ENCODE peak calls at places on chromosome 3, in seven cellular contexts. O, S, P, B, H, G and F are unnamed samples.

GRCh38 chr3:152298393-152299242 is 29.9 kb downstream of the MBNL1 start:
- DNase-seq in H (peak), P (no peak), B (peak), S (peak), O (peak), G (peak), F (peak)

GRCh38 chr3:113536627-113537101 is 4.3 kb downstream of the SIDT1 start:
- DNase-seq in H (peak), S (peak), P (no peak), G (no peak), O (peak), B (no peak), F (no peak)

GRCh38 chr3:105938101-105938500 is 69.3 kb upstream of the CBLB start:
- DNase-seq in O (peak), H (no peak), S (no peak), G (peak), P (no peak), B (no peak), F (peak)

GRCh38 chr3:134315286-134316106 is 58.8 kb downstream of the AMOTL2 start:
- DNase-seq in G (peak), B (peak), O (peak), S (no peak), H (peak), P (no peak), F (peak)

GRCh38 chr3:117586161-117586560 is 876.6 kb downstream of the TUSC7 start:
- DNase-seq in H (no peak), G (no peak), P (no peak), O (no peak), B (no peak), S (no peak), F (no peak)

GRCh38 chr3:171491412-171491811 is 31.2 kb upstream of the TNIK start:
- DNase-seq in B (no peak), S (no peak), H (no peak), G (no peak), P (no peak), O (no peak), F (no peak)

GRCh38 chr3:29293371-29293770 is 12.5 kb downstream of the RBMS3 start:
- DNase-seq in B (no peak), O (no peak), H (no peak), S (no peak), P (no peak), G (no peak), F (peak)

GRCh38 chr3:40616420-40616819 is 91.7 kb downstream of the ZNF621 start:
- DNase-seq in B (no peak), S (no peak), O (no peak), P (no peak), G (peak), H (no peak), F (no peak)

GRCh38 chr3:141553055-141553454 is 66.2 kb downstream of the RASA2 start:
- DNase-seq in G (no peak), P (no peak), H (no peak), S (no peak), O (peak), B (no peak), F (no peak)

GRCh38 chr3:85576091-85576690 is 617.4 kb downstream of the CADM2 start:
- DNase-seq in H (peak), O (peak), S (peak), B (peak), P (peak), G (peak), F (peak)

GRCh38 chr3:184562146-184562861 is 719 bp downstream of the EPHB3 start:
- DNase-seq in O (peak), P (no peak), H (no peak), S (no peak), B (no peak), G (peak), F (no peak)

GRCh38 chr3:78666458-78666800 is 1101.4 kb downstream of the ROBO1 start:
- DNase-seq in H (no peak), O (peak), B (no peak), P (no peak), S (peak), G (no peak), F (peak)

GRCh38 chr3:99330924-99331532 is 307.4 kb upstream of the COL8A1 start:
- DNase-seq in G (no peak), H (no peak), S (no peak), B (no peak), P (no peak), O (no peak), F (no peak)

GRCh38 chr3:72346526-72346926 is 501.7 kb downstream of the SHQ1 start:
- DNase-seq in G (peak), S (no peak), B (peak), P (no peak), O (peak), H (no peak), F (peak)

GRCh38 chr3:124796477-124796876 is 66.2 kb downstream of the UMPS start:
- DNase-seq in B (no peak), P (no peak), S (no peak), G (no peak), O (no peak), H (no peak), F (no peak)

GRCh38 chr3:100029689-100030088 is 84.6 kb downstream of the FILIP1L start:
- DNase-seq in O (no peak), G (no peak), P (no peak), B (no peak), S (no peak), H (no peak), F (no peak)

GRCh38 chr3:179732661-179733348 is 80.0 kb downstream of the USP13 start:
- DNase-seq in S (no peak), B (peak), G (no peak), O (no peak), H (no peak), P (no peak), F (no peak)

GRCh38 chr3:101312545-101312944 is 7.8 kb downstream of the IMPG2 start:
- DNase-seq in H (no peak), O (no peak), P (no peak), S (no peak), B (no peak), G (no peak), F (no peak)

GRCh38 chr3:181629701-181630100 is 82.0 kb upstream of the SOX2 start:
- DNase-seq in P (no peak), G (no peak), O (no peak), H (no peak), S (no peak), B (no peak), F (no peak)

GRCh38 chr3:186788482-186789370 is 5.3 kb downstream of the EIF4A2 start:
- DNase-seq in O (peak), P (no peak), S (no peak), B (no peak), G (no peak), H (no peak), F (no peak)

GRCh38 chr3:186038360-186038759 is 70.5 kb downstream of the ETV5 start:
- DNase-seq in B (no peak), O (no peak), H (no peak), G (no peak), S (no peak), P (no peak), F (no peak)

GRCh38 chr3:171972965-171973364 is 66.4 kb upstream of the FNDC3B start:
- DNase-seq in O (peak), P (no peak), S (no peak), B (peak), H (no peak), G (no peak), F (peak)

GRCh38 chr3:98897701-98898100 is 3.8 kb downstream of the DCBLD2 start:
- DNase-seq in G (no peak), O (peak), P (no peak), H (no peak), S (no peak), B (no peak), F (no peak)

GRCh38 chr3:156431334-156432121 is 123.4 kb downstream of the SSR3 start:
- DNase-seq in O (no peak), P (no peak), S (no peak), H (no peak), G (no peak), B (no peak), F (no peak)

GRCh38 chr3:66456711-66457173 is 44.1 kb downstream of the LRIG1 start:
- DNase-seq in S (no peak), H (no peak), G (no peak), P (no peak), B (peak), O (no peak), F (peak)

GRCh38 chr3:155791190-155791589 is 14.9 kb downstream of the C3orf33 start:
- DNase-seq in O (peak), S (peak), B (no peak), G (peak), P (no peak), H (no peak), F (peak)

GRCh38 chr3:114758828-114759709 is 388.0 kb downstream of the ZBTB20 start:
- DNase-seq in P (no peak), B (no peak), S (peak), G (no peak), O (peak), H (no peak), F (peak)

GRCh38 chr3:192850501-192850981 is 67.1 kb downstream of the MB21D2 start:
- DNase-seq in O (peak), G (no peak), S (peak), P (no peak), B (no peak), H (peak), F (peak)

GRCh38 chr3:170751083-170751893 is 118.7 kb downstream of the RPL22L1 start:
- DNase-seq in P (peak), S (peak), B (peak), O (peak), G (peak), H (peak), F (peak)

GRCh38 chr3:169945313-169945712 is 21.3 kb upstream of the SEC62 start:
- DNase-seq in H (peak), G (no peak), O (peak), B (no peak), S (no peak), P (no peak), F (no peak)

GRCh38 chr3:188295876-188296275 is 141.9 kb downstream of the LPP start:
- DNase-seq in S (no peak), H (no peak), O (no peak), G (no peak), B (no peak), P (no peak), F (no peak)

GRCh38 chr3:114508208-114508607 is 214.4 kb downstream of the TIGIT start:
- DNase-seq in B (no peak), P (no peak), G (no peak), O (no peak), H (no peak), S (no peak), F (no peak)

DNA sequence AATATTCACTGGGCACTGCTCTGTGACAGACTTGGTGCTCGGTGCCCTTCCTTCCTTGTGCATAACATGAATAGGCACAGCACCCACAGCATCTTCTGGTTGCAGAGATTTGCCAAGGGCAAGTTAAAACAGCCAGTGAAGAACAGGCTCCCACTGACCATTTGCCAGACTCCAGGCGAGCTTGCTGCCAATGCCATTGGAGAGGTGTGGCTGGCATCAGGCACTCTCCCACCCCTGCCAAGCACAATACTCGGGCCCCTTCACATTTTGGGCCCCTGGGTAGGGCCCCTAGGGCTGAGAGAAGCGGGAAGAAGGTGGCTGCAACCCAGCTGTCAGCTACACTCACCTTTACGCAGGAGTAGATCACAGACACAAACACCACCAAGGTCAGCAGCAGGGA is 112.1 kb downstream of the SEC22A start:
- DNase-seq in B (no peak), P (no peak), H (no peak), G (no peak), S (no peak), O (no peak), F (no peak)
- H3K4me3 ChIP-seq in B (no peak), P (no peak), H (no peak), G (no peak), S (no peak), O (no peak), F (no peak)

DNA sequence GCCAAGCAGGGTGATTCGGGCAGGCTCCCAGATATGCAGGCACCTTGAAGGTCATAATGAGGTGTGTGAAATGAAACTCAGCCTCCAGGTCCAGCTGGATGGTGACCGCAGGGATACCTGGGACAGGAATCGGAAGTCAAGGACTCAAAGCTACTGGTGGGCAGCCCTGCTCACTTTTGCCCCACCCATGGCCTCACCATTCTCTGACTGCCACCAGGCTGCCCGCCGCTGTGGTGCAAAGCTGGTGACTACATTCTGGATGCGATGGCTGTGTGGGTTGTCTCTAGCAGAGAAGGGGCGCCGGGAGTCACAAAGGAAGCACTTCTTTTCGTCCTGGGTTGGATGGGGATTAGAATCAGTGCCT is 795 bp downstream of the LAMB2 start:
- DNase-seq in S (no peak), G (no peak), O (peak), H (no peak), B (no peak), P (no peak), F (no peak)
- H3K4me3 ChIP-seq in S (peak), G (peak), O (peak), H (peak), B (peak), P (peak), F (peak)

DNA sequence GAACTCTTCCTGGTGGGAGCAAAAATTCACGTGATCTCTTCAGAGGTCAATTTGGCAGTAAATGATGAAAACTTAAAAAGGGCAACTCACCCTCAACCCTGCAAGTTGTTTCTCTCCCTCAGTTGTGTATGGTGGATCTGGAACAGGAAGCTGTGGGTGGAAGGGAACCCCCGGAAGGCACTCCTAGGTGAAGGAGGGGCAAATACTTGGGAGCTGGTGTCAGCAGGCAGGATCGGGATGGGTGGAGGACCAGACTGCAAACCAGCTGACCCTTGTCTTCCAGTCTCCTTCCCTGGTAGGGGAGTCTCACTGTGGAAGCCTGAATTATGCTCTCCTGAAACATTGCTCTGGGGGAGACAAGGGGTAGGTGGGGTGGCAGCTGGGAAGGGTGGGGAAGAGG is 33.5 kb downstream of the PRR23E start:
- DNase-seq in P (peak), O (peak), S (no peak), B (no peak), G (peak), H (no peak), F (peak)
- H3K4me3 ChIP-seq in P (peak), O (peak), S (no peak), B (no peak), G (no peak), H (no peak), F (peak)

DNA sequence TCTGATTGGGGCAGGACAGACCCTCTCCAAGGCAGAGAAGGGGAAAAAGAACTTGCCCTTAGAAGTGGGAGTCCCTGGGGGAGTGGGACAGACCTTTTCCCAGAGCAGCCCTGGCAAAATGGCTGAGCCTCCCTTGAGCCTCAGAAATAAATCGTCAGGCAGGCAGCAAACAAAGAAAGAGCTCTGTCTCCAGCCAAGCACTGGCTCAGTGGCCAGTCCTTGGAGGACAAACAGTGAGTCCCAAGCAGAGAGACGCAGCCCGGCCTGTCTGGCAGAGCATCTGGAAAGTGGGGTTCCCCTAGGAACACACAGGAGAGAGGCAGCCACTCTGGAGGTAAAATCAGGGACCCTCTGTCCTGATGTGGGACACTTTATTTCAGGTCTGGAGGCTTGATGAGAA is 1.8 kb downstream of the SLC6A1 start:
- DNase-seq in S (no peak), O (no peak), H (no peak), G (no peak), B (no peak), P (no peak), F (no peak)
- H3K4me3 ChIP-seq in S (no peak), O (no peak), H (no peak), G (no peak), B (no peak), P (no peak), F (no peak)

GRCh38 chr3:154122096-154122911 is 1.1 kb downstream of the ARHGEF26 start:
- DNase-seq in S (peak), P (no peak), H (no peak), G (peak), O (peak), B (peak), F (no peak)
- H3K4me3 ChIP-seq in S (peak), P (peak), H (peak), G (peak), O (peak), B (peak), F (peak)

GRCh38 chr3:147410126-147410517 is 957 bp downstream of the ZIC1 start:
- DNase-seq in G (peak), B (no peak), S (no peak), O (peak), H (no peak), P (no peak), F (no peak)

GRCh38 chr3:147409143-147410121 is at the start of gene ZIC1:
- DNase-seq in G (peak), S (no peak), H (no peak), O (peak), B (no peak), P (no peak), F (peak)

GRCh38 chr3:147411777-147412176 is 2.6 kb downstream of the ZIC1 start:
- DNase-seq in O (peak), S (no peak), H (no peak), B (no peak), G (peak), P (no peak), F (no peak)

GRCh38 chr3:147411235-147411607 is 2.1 kb downstream of the ZIC1 start:
- DNase-seq in O (peak), G (peak), S (no peak), H (no peak), B (no peak), P (no peak), F (peak)

GRCh38 chr3:147410518-147411234 is 1.5 kb downstream of the ZIC1 start:
- DNase-seq in B (no peak), O (peak), H (no peak), G (peak), P (no peak), S (peak), F (peak)
- H3K4me3 ChIP-seq in B (peak), O (peak), H (peak), G (no peak), P (no peak), S (peak), F (peak)